ENCODE peak calls at places on chromosomes 5 and 9, in four cellular contexts. One of them, this sample, is unnamed.

GRCh38 chr5:35618297-35618636 is 604 bp downstream of the SPEF2 start:
- DNase-seq in right lobe of liver: no peak
- DNase-seq in fibroblast of mammary gland: no peak
- DNase-seq in astrocyte of the spinal cord: peak
- DNase-seq in this sample: no peak

GRCh38 chr5:139660105-139660915 is 12.2 kb downstream of the CXXC5 start:
- DNase-seq in right lobe of liver: peak
- DNase-seq in fibroblast of mammary gland: peak
- DNase-seq in astrocyte of the spinal cord: peak
- DNase-seq in this sample: no peak

GRCh38 chr5:67065237-67065636 is 131.4 kb downstream of the CD180 start:
- DNase-seq in right lobe of liver: no peak
- DNase-seq in fibroblast of mammary gland: no peak
- DNase-seq in astrocyte of the spinal cord: no peak
- DNase-seq in this sample: peak

GRCh38 chr5:81086881-81087281 is 126.7 kb downstream of the RASGRF2 start:
- DNase-seq in right lobe of liver: no peak
- DNase-seq in fibroblast of mammary gland: no peak
- DNase-seq in astrocyte of the spinal cord: no peak
- DNase-seq in this sample: no peak

GRCh38 chr5:133595465-133595864 is 16.9 kb downstream of the FSTL4 start:
- DNase-seq in right lobe of liver: no peak
- DNase-seq in fibroblast of mammary gland: no peak
- DNase-seq in astrocyte of the spinal cord: no peak
- DNase-seq in this sample: no peak

GRCh38 chr9:36245906-36246305 is 12.3 kb downstream of the GNE start:
- DNase-seq in right lobe of liver: no peak
- DNase-seq in fibroblast of mammary gland: peak
- DNase-seq in astrocyte of the spinal cord: no peak
- DNase-seq in this sample: no peak

GRCh38 chr9:110731437-110732028 is 62.9 kb downstream of the MUSK start:
- DNase-seq in right lobe of liver: no peak
- DNase-seq in fibroblast of mammary gland: no peak
- DNase-seq in astrocyte of the spinal cord: no peak
- DNase-seq in this sample: no peak

GRCh38 chr5:29150840-29151239 is 2042.6 kb upstream of the CDH6 start:
- DNase-seq in right lobe of liver: no peak
- DNase-seq in fibroblast of mammary gland: no peak
- DNase-seq in astrocyte of the spinal cord: no peak
- DNase-seq in this sample: no peak

GRCh38 chr5:88827997-88828396 is 55.0 kb downstream of the MEF2C start:
- DNase-seq in right lobe of liver: no peak
- DNase-seq in fibroblast of mammary gland: no peak
- DNase-seq in astrocyte of the spinal cord: peak
- DNase-seq in this sample: no peak

GRCh38 chr5:115842089-115842881 is 550 bp downstream of the AP3S1 start:
- DNase-seq in right lobe of liver: no peak
- DNase-seq in fibroblast of mammary gland: peak
- DNase-seq in astrocyte of the spinal cord: peak
- DNase-seq in this sample: no peak
- TF ChIP-seq CTCF in right lobe of liver: peak
- TF ChIP-seq CTCF in fibroblast of mammary gland: no peak
- TF ChIP-seq CTCF in astrocyte of the spinal cord: no peak
- TF ChIP-seq CTCF in this sample: peak

GRCh38 chr5:25441810-25442209 is 797.0 kb upstream of the CDH10 start:
- DNase-seq in right lobe of liver: no peak
- DNase-seq in fibroblast of mammary gland: no peak
- DNase-seq in astrocyte of the spinal cord: no peak
- DNase-seq in this sample: no peak
- TF ChIP-seq CTCF in right lobe of liver: no peak
- TF ChIP-seq CTCF in fibroblast of mammary gland: no peak
- TF ChIP-seq CTCF in astrocyte of the spinal cord: no peak
- TF ChIP-seq CTCF in this sample: no peak

GRCh38 chr5:150561192-150561512 is 53.2 kb downstream of the NDST1 start:
- DNase-seq in right lobe of liver: no peak
- DNase-seq in fibroblast of mammary gland: no peak
- DNase-seq in astrocyte of the spinal cord: no peak
- DNase-seq in this sample: no peak

GRCh38 chr5:150559701-150560100 is 51.8 kb downstream of the NDST1 start:
- DNase-seq in right lobe of liver: no peak
- DNase-seq in fibroblast of mammary gland: peak
- DNase-seq in astrocyte of the spinal cord: peak
- DNase-seq in this sample: no peak

GRCh38 chr5:150559088-150559487 is 51.2 kb downstream of the NDST1 start:
- DNase-seq in right lobe of liver: no peak
- DNase-seq in fibroblast of mammary gland: no peak
- DNase-seq in astrocyte of the spinal cord: no peak
- DNase-seq in this sample: no peak

GRCh38 chr5:150561571-150562295 is 53.8 kb downstream of the NDST1 start:
- DNase-seq in right lobe of liver: no peak
- DNase-seq in fibroblast of mammary gland: no peak
- DNase-seq in astrocyte of the spinal cord: no peak
- DNase-seq in this sample: no peak

GRCh38 chr5:150560401-150561191 is 52.7 kb downstream of the NDST1 start:
- DNase-seq in right lobe of liver: no peak
- DNase-seq in fibroblast of mammary gland: peak
- DNase-seq in astrocyte of the spinal cord: peak
- DNase-seq in this sample: peak
- TF ChIP-seq CTCF in right lobe of liver: peak
- TF ChIP-seq CTCF in fibroblast of mammary gland: peak
- TF ChIP-seq CTCF in astrocyte of the spinal cord: peak
- TF ChIP-seq CTCF in this sample: peak

DNA sequence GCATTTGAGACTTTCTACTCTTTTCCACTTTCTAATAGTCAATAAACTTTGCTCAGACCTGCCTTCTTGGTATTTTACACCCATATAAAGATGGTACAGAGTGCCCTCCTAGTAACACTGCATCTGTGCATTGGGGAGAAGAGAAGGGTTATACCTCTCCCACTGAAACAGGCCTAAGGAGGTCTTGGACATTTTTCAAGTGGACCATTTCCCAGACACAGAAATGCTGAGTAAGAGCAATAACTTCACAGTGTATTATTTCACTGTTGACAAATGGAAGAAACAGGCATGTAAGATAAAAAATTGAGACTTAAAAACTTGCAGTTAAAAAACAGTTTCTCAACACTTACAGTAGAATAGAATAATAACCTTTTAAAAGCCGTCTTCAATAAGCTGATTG is 1224.0 kb upstream of the CDH18 start:
- DNase-seq in right lobe of liver: no peak
- DNase-seq in fibroblast of mammary gland: no peak
- DNase-seq in astrocyte of the spinal cord: peak
- DNase-seq in this sample: no peak
- TF ChIP-seq CTCF in right lobe of liver: no peak
- TF ChIP-seq CTCF in fibroblast of mammary gland: no peak
- TF ChIP-seq CTCF in astrocyte of the spinal cord: no peak
- TF ChIP-seq CTCF in this sample: no peak

GRCh38 chr9:109198736-109199384 is 31.8 kb upstream of the FRRS1L start:
- DNase-seq in right lobe of liver: no peak
- DNase-seq in fibroblast of mammary gland: no peak
- DNase-seq in astrocyte of the spinal cord: no peak
- DNase-seq in this sample: no peak
- TF ChIP-seq CTCF in right lobe of liver: no peak
- TF ChIP-seq CTCF in fibroblast of mammary gland: peak
- TF ChIP-seq CTCF in astrocyte of the spinal cord: no peak
- TF ChIP-seq CTCF in this sample: peak

DNA sequence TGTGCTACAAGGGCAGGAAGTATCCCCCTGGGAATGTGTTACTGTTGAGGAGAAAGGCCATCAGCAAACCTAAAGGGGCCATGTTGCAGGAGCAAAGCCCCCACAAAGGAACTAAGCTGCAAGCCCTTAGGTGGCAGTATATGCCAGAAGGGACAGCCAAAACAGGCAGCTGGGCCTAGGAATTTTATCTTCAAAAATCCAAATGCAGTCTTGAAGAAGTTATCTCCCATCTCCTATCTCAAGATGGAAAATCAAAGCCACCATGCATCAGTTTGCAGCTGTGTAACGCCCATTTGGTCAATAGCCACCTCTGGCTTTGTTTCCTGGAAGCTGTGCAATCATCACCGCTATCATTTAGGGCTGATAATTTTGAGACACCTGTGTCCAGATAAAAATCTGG is 400.3 kb downstream of the ARHGEF28 start:
- DNase-seq in right lobe of liver: no peak
- DNase-seq in fibroblast of mammary gland: no peak
- DNase-seq in astrocyte of the spinal cord: no peak
- DNase-seq in this sample: no peak
- TF ChIP-seq CTCF in right lobe of liver: no peak
- TF ChIP-seq CTCF in fibroblast of mammary gland: no peak
- TF ChIP-seq CTCF in astrocyte of the spinal cord: no peak
- TF ChIP-seq CTCF in this sample: no peak

DNA sequence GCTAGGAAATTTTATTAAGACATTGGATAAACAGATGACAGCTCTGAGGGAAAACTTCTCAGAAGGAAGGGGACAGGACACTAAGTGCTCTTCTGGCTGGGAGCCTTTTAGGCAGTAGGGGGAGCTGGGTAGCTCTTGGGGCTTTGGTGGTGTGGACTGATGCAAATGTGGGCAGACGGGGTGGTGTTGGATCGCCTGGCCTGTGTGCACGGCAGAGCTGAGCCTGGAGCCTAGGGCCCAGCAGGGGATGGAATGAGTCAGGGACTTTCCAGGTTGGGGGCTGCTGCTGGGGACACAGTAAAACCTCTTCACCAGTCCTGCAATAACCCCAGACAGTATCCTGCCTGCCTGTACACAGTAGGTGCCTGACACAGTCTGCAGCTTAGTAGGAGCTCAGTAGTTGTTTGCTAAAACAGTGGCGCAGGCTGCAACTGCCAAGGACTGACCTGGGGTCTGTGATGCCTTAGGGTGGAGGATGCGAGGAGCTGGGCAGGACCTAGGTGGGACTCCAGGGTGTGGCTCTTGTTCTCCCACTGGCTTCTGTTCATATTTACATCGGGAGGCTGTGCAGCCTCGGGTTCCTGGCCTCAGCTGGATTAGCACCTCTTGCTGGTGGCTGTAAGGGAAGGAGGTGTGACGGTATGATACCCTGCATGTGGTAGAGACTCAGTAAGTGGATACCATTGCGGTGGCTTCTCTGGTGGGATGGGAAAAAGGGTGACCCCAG is 83.8 kb downstream of the DAB2IP start:
- DNase-seq in right lobe of liver: no peak
- DNase-seq in fibroblast of mammary gland: peak
- DNase-seq in astrocyte of the spinal cord: peak
- DNase-seq in this sample: peak
- TF ChIP-seq CTCF in right lobe of liver: peak
- TF ChIP-seq CTCF in fibroblast of mammary gland: peak
- TF ChIP-seq CTCF in astrocyte of the spinal cord: peak
- TF ChIP-seq CTCF in this sample: peak

DNA sequence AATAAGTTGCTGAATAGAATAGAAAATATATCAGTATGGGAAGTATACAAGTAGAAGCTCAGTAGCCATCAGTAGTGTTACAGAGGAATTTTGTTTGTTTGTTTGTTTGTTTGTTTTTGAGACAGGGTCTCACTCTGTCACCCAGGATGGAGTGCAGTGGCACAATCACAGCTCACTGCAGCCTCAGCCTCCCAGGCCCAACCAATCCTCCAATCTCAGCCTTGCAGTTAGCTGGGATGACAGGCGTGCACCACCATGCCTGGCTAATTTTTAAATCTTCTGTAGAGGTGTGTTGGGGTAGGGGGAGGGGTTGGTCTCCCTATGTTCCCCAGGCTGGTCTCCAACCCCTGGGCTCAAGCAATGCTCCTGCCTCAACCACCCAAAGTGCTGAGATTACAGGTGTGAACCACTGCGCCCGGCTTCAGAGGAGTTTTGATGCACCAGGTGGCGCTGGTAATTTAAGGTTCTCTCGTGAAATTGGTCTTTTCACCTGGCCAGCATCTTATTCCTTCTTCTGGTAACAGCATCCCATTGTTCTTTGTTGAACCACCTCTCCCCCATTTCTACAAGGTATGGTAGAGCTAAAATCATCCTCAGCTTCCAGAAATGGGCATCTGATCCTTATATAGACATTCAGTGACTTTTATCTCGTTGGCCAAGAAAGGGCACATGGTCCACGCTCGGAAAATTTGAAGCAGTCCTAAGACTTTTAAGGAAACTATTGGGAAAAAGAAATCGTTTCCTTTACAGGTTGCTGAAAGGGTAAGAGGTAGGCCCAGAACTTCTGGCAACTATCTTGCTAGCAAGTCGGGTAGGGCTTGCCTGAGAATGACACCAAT is 157.1 kb downstream of the ARRDC3 start:
- DNase-seq in right lobe of liver: no peak
- DNase-seq in fibroblast of mammary gland: no peak
- DNase-seq in astrocyte of the spinal cord: no peak
- DNase-seq in this sample: peak
- TF ChIP-seq CTCF in right lobe of liver: peak
- TF ChIP-seq CTCF in fibroblast of mammary gland: no peak
- TF ChIP-seq CTCF in astrocyte of the spinal cord: peak
- TF ChIP-seq CTCF in this sample: peak

DNA sequence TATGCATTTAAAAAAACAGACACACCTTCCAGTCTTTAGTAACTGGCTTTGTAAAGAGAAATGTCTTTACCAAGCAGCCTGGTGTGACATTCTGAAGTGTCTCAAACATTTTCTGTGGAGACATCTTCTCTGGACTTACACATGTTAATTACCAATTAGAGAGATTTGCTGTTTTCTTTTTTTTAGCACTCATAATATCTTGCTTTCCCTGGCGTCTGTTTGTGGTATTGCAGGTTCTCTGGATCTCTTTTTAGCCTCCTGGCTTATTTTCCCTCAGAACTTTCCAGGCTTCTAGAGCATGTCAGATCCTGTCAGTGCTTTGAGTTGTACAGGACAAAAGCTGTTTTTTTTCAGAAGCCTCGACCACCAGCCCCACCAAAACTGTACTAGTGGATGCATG is 92.5 kb downstream of the MSX2 start:
- DNase-seq in right lobe of liver: no peak
- DNase-seq in fibroblast of mammary gland: no peak
- DNase-seq in astrocyte of the spinal cord: no peak
- DNase-seq in this sample: no peak
- TF ChIP-seq CTCF in right lobe of liver: no peak
- TF ChIP-seq CTCF in fibroblast of mammary gland: peak
- TF ChIP-seq CTCF in astrocyte of the spinal cord: peak
- TF ChIP-seq CTCF in this sample: peak

DNA sequence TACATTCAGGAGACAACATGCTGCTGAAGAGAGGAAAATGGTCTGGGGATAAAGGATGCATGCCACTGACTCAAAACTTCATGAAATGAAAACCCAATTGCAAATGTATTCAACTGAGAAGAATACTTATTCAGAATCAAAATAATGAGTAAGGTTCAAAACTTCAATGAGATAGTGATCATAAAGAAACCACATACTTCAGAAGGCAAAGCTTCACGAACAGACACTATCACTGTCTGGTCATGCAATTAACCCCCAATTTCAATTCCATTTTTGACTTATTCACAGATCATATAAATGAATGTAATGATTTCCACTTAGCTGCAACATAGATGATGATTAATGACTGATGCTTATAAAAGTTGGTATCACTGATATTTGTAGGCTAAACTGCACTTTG is 33.0 kb upstream of the CTNNAL1 start:
- DNase-seq in right lobe of liver: no peak
- DNase-seq in fibroblast of mammary gland: no peak
- DNase-seq in astrocyte of the spinal cord: no peak
- DNase-seq in this sample: no peak
- TF ChIP-seq CTCF in right lobe of liver: no peak
- TF ChIP-seq CTCF in fibroblast of mammary gland: no peak
- TF ChIP-seq CTCF in astrocyte of the spinal cord: no peak
- TF ChIP-seq CTCF in this sample: no peak